ENCODE peak calls at places on chromosome 15, in five cellular contexts. L is lower leg skin, T is MM.1S, U is kidney, K is endothelial cell. W is an unnamed sample.

GRCh38 chr15:85941186-85941855 is 138.3 kb upstream of the AGBL1 start:
- DNase-seq in L (no peak), T (no peak), U (no peak), K (no peak), W (peak; percentile 15)

GRCh38 chr15:74374648-74375302 is 7.3 kb upstream of the CYP11A1 start:
- DNase-seq in L (no peak), T (peak; percentile 10), U (peak; percentile 34), K (no peak), W (no peak)

GRCh38 chr15:78599189-78599588 is 21.6 kb downstream of the CHRNA3 start:
- DNase-seq in L (no peak), T (no peak), U (no peak), K (no peak), W (no peak)

GRCh38 chr15:40471105-40471777 is 457 bp downstream of the CHST14 start:
- DNase-seq in L (no peak), T (no peak), U (peak; percentile 83), K (peak; percentile 41), W (peak; percentile 2)

GRCh38 chr15:78682693-78683410 is 41.8 kb upstream of the CHRNB4 start:
- DNase-seq in L (peak; percentile 66), T (no peak), U (no peak), K (no peak), W (no peak)

GRCh38 chr15:82809308-82810060 is at the start of gene WHAMM:
- DNase-seq in L (peak; percentile 100), T (peak; percentile 98), U (peak; percentile 99), K (peak; percentile 90), W (peak; percentile 99)

GRCh38 chr15:69548771-69549170 is 96.2 kb downstream of the RPLP1 start:
- DNase-seq in L (no peak), T (no peak), U (no peak), K (no peak), W (no peak)

GRCh38 chr15:67832965-67833503 is 6.8 kb downstream of the RNU6-1 start:
- DNase-seq in L (no peak), T (no peak), U (no peak), K (peak; percentile 56), W (no peak)

GRCh38 chr15:73900129-73900712 is 26.0 kb upstream of the LOXL1 start:
- DNase-seq in L (no peak), T (no peak), U (peak; percentile 38), K (no peak), W (peak; percentile 80)

GRCh38 chr15:77942611-77943211 is 134.8 kb downstream of the TBC1D2B start:
- DNase-seq in L (peak; percentile 80), T (no peak), U (no peak), K (no peak), W (no peak)

GRCh38 chr15:72890043-72890442 is 106.5 kb upstream of the ADPGK start:
- DNase-seq in L (no peak), T (no peak), U (no peak), K (no peak), W (no peak)

GRCh38 chr15:66254364-66255292 is 1.1 kb upstream of the MEGF11 start:
- DNase-seq in L (no peak), T (no peak), U (no peak), K (peak; percentile 26), W (no peak)

GRCh38 chr15:39323157-39323556 is 257.7 kb upstream of the THBS1 start:
- DNase-seq in L (no peak), T (no peak), U (no peak), K (no peak), W (no peak)

GRCh38 chr15:43105077-43105769 is 615 bp downstream of the UBR1 start:
- DNase-seq in L (no peak), T (peak; percentile 42), U (no peak), K (peak; percentile 8), W (no peak)

GRCh38 chr15:33655488-33655887 is 312.8 kb upstream of the CHRM5 start:
- DNase-seq in L (no peak), T (no peak), U (no peak), K (no peak), W (no peak)

GRCh38 chr15:76714950-76715349 is 190.2 kb downstream of the SCAPER start:
- DNase-seq in L (no peak), T (no peak), U (no peak), K (no peak), W (no peak)

GRCh38 chr15:47374222-47374621 is 343.1 kb upstream of the SEMA6D start:
- DNase-seq in L (no peak), T (no peak), U (no peak), K (peak; percentile 5), W (peak; percentile 5)

GRCh38 chr15:35663956-35664355 is 118.0 kb upstream of the DPH6 start:
- DNase-seq in L (no peak), T (no peak), U (no peak), K (no peak), W (no peak)

GRCh38 chr15:23472033-23472432 is 25.0 kb upstream of the GOLGA6L2 start:
- DNase-seq in L (no peak), T (no peak), U (no peak), K (no peak), W (no peak)

GRCh38 chr15:87207945-87208580 is 1048.5 kb downstream of the NTRK3 start:
- DNase-seq in L (no peak), T (no peak), U (no peak), K (no peak), W (peak; percentile 66)

GRCh38 chr15:51576911-51577500 is 45.6 kb downstream of the DMXL2 start:
- DNase-seq in L (no peak), T (no peak), U (no peak), K (no peak), W (peak; percentile 90)

GRCh38 chr15:61118885-61119284 is 110.2 kb downstream of the RORA start:
- DNase-seq in L (no peak), T (no peak), U (no peak), K (no peak), W (no peak)

GRCh38 chr15:62781081-62781497 is 261.5 kb upstream of the TPM1 start:
- DNase-seq in L (no peak), T (no peak), U (peak; percentile 32), K (no peak), W (no peak)

GRCh38 chr15:41648770-41649169 is 11.4 kb upstream of the MGA start:
- DNase-seq in L (no peak), T (no peak), U (no peak), K (no peak), W (peak; percentile 56)

GRCh38 chr15:38216763-38217162 is 35.9 kb upstream of the SPRED1 start:
- DNase-seq in L (no peak), T (no peak), U (no peak), K (no peak), W (no peak)

GRCh38 chr15:26771168-26771916 is 1.5 kb downstream of the GABRB3 start:
- DNase-seq in L (no peak), T (no peak), U (no peak), K (peak; percentile 90), W (no peak)

GRCh38 chr15:88649286-88649733 is 10.5 kb downstream of the ISG20 start:
- DNase-seq in L (peak; percentile 90), T (no peak), U (peak; percentile 80), K (no peak), W (peak; percentile 87)

GRCh38 chr15:96849501-96849900 is 519.0 kb downstream of the NR2F2 start:
- DNase-seq in L (no peak), T (no peak), U (no peak), K (no peak), W (no peak)

GRCh38 chr15:47975422-47975821 is 145.4 kb upstream of the SLC24A5 start:
- DNase-seq in L (no peak), T (no peak), U (no peak), K (no peak), W (no peak)

GRCh38 chr15:25508369-25509002 is 69.7 kb upstream of the UBE3A start:
- DNase-seq in L (no peak), T (no peak), U (no peak), K (no peak), W (peak; percentile 62)

GRCh38 chr15:40991355-40991754 is 38.1 kb downstream of the CHAC1 start:
- DNase-seq in L (no peak), T (no peak), U (no peak), K (no peak), W (no peak)

GRCh38 chr15:74788716-74789151 is 6.9 kb downstream of the CSK start:
- DNase-seq in L (no peak), T (peak; percentile 81), U (peak; percentile 62), K (no peak), W (no peak)

DNA sequence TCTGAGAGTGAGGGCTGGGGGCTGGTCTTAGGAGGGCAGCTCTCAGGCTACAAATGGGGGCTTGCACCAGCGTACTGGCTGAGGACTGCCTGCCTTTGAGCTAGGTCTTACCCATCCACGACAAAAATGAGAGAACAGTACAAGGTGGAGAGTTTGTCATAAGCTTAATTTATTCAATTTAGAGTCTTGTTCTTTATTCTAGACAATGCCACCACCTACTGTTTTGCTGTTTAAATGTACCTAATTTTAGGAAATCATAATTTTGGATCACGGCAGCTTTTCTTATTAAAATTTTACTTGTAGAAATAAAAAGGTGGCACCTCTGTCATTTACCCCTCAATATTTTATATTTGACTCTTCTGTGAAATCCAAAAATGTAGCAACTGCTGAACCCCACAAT is 88.4 kb downstream of the SLCO3A1 start:
- DNase-seq in L (no peak), T (no peak), U (no peak), K (no peak), W (peak; percentile 9)
- TF ChIP-seq CTCF in L (no peak), T (no peak), U (no peak), K (no peak), W (peak; percentile 16)

DNA sequence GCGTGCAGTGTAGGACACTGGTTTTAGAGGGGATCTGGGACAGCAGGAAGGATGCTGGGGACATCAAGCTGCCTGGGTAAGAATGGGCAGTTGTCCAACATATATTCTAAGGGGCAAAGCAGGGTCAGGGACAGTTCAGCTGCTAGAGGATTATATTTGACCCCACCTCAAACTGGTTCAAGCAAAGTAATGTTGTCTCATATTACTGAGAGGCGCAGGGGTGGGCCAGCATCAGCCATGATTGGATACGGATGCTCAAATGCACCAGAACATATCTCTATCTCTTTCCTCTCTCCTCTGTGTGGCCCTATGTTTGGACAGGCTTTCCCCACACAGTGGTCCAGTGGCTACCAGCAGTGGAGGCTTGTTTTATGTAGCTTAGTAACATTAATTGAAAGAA is 49.7 kb upstream of the RGMA start:
- DNase-seq in L (no peak), T (no peak), U (no peak), K (no peak), W (no peak)
- TF ChIP-seq CTCF in L (no peak), T (no peak), U (no peak), K (no peak), W (no peak)

GRCh38 chr15:98599911-98600685 is 48.2 kb upstream of the IGF1R start:
- DNase-seq in L (no peak), T (no peak), U (peak; percentile 82), K (no peak), W (peak; percentile 57)
- TF ChIP-seq CTCF in L (no peak), T (no peak), U (no peak), K (no peak), W (no peak)

GRCh38 chr15:89747708-89748682 is 3.1 kb downstream of the MESP1 start:
- DNase-seq in L (no peak), T (no peak), U (peak; percentile 60), K (no peak), W (no peak)
- TF ChIP-seq CTCF in L (no peak), T (no peak), U (no peak), K (no peak), W (no peak)